ENCODE peak calls at places on chromosome 11, in five cellular contexts. R is activated CD8-positive, alpha-beta memory T cell treated with anti-CD3 and anti-CD28 coated beads for 1 hour; L is caudate nucleus; K is MV-4-11; P is activated CD8-positive, alpha-beta T cell treated with anti-CD3 and anti-CD28 coated beads, Interleukin-2, amount 10 ng/mL, durations not matched to agents 7 days and 5 days. B is an unnamed sample.

GRCh38 chr11:96214745-96215093 is 128.3 kb downstream of the MAML2 start:
- DNase-seq in P (no peak), K (no peak), L (no peak), R (no peak), B (no peak)

GRCh38 chr11:113271551-113272245 is 42.7 kb upstream of the TTC12 start:
- DNase-seq in K (no peak), P (no peak), L (no peak), R (no peak), B (no peak)

GRCh38 chr11:9038537-9038936 is 34.7 kb upstream of the NRIP3 start:
- DNase-seq in K (peak), P (no peak), L (no peak), R (no peak), B (peak)

GRCh38 chr11:23931443-23931842 is 565.4 kb upstream of the LUZP2 start:
- DNase-seq in K (no peak), P (no peak), L (no peak), R (no peak), B (no peak)

GRCh38 chr11:45485070-45485716 is 180.2 kb downstream of the CHST1 start:
- DNase-seq in L (no peak), K (no peak), R (no peak), P (no peak), B (no peak)

GRCh38 chr11:83007909-83008580 is 63.7 kb downstream of the RAB30 start:
- DNase-seq in R (no peak), K (no peak), L (peak), P (no peak), B (no peak)

GRCh38 chr11:113192121-113192925 is 122.1 kb upstream of the TTC12 start:
- DNase-seq in K (no peak), L (no peak), P (no peak), R (no peak), B (no peak)

GRCh38 chr11:102603091-102603490 is 22.0 kb downstream of the MMP20 start:
- DNase-seq in L (peak), K (no peak), P (no peak), R (no peak), B (no peak)

GRCh38 chr11:109865558-109866186 is 227.5 kb upstream of the ZC3H12C start:
- DNase-seq in L (peak), P (no peak), R (no peak), K (no peak), B (peak)

GRCh38 chr11:66718320-66718971 is 10.6 kb downstream of the SPTBN2 start:
- DNase-seq in K (no peak), L (no peak), P (no peak), R (no peak), B (no peak)

GRCh38 chr11:78420796-78421209 is 3.2 kb upstream of the GAB2 start:
- DNase-seq in R (no peak), L (no peak), P (peak), K (peak), B (peak)

GRCh38 chr11:34480339-34480738 is 33.3 kb downstream of the ELF5 start:
- DNase-seq in R (no peak), L (no peak), P (no peak), K (no peak), B (no peak)

GRCh38 chr11:4187055-4187988 is 92.7 kb downstream of the RRM1 start:
- DNase-seq in L (peak), R (peak), P (peak), K (peak), B (peak)

GRCh38 chr11:75924966-75925784 is 110.2 kb downstream of the UVRAG start:
- DNase-seq in P (no peak), K (no peak), L (no peak), R (no peak), B (no peak)

GRCh38 chr11:112539741-112540140 is 279.1 kb upstream of the PLET1 start:
- DNase-seq in P (no peak), K (no peak), L (no peak), R (no peak), B (no peak)

GRCh38 chr11:111808834-111809233 is 42.6 kb upstream of the PPP2R1B start:
- DNase-seq in R (no peak), L (no peak), K (no peak), P (no peak), B (no peak)

GRCh38 chr11:66546368-66546965 is at the start of gene ACTN3:
- DNase-seq in K (no peak), L (no peak), R (no peak), P (peak), B (no peak)

GRCh38 chr11:48182860-48183526 is 33.6 kb upstream of the OR4B1 start:
- DNase-seq in L (no peak), P (no peak), K (no peak), R (no peak), B (no peak)

GRCh38 chr11:99841885-99842284 is 821.1 kb downstream of the CNTN5 start:
- DNase-seq in K (no peak), P (no peak), L (no peak), R (no peak), B (no peak)

GRCh38 chr11:102623128-102623527 is 2.0 kb downstream of the MMP20 start:
- DNase-seq in R (no peak), P (no peak), L (no peak), K (no peak), B (no peak)

GRCh38 chr11:74371269-74372039 is 26.8 kb downstream of the PGM2L1 start:
- DNase-seq in P (no peak), L (no peak), R (no peak), K (no peak), B (no peak)

GRCh38 chr11:911031-911889 is 650 bp upstream of the CHID1 start:
- DNase-seq in P (peak), K (peak), L (no peak), R (peak), B (peak)

GRCh38 chr11:134142536-134142935 is 73.7 kb downstream of the JAM3 start:
- DNase-seq in R (no peak), K (no peak), P (no peak), L (no peak), B (no peak)

GRCh38 chr11:127996825-127997224 is 590.5 kb downstream of the ETS1 start:
- DNase-seq in P (no peak), K (no peak), L (no peak), R (no peak), B (no peak)

GRCh38 chr11:64605248-64605560 is 14.2 kb downstream of the SLC22A12 start:
- DNase-seq in K (no peak), P (no peak), R (no peak), L (no peak), B (peak)

GRCh38 chr11:13354335-13354734 is 76.7 kb downstream of the BMAL1 start:
- DNase-seq in K (no peak), P (no peak), L (no peak), R (no peak), B (peak)

GRCh38 chr11:47616726-47617416 is 22.7 kb upstream of the C1QTNF4 start:
- DNase-seq in K (peak), R (no peak), L (no peak), P (peak), B (peak)

GRCh38 chr11:24859801-24860300 is 363.0 kb downstream of the LUZP2 start:
- DNase-seq in P (no peak), K (no peak), L (no peak), R (no peak), B (no peak)

GRCh38 chr11:1702506-1702905 is 5.5 kb downstream of the KRTAP5-6 start:
- DNase-seq in L (no peak), P (no peak), R (no peak), K (no peak), B (no peak)

GRCh38 chr11:70931430-70931829 is 320.9 kb downstream of the SHANK2 start:
- DNase-seq in L (no peak), P (no peak), R (no peak), K (no peak), B (no peak)

GRCh38 chr11:128933481-128934178 is 9.0 kb downstream of the TP53AIP1 start:
- DNase-seq in L (no peak), P (no peak), R (no peak), K (no peak), B (peak)

GRCh38 chr11:44732564-44732963 is 5.8 kb downstream of the TSPAN18 start:
- DNase-seq in P (no peak), R (no peak), L (no peak), K (no peak), B (no peak)

GRCh38 chr11:94151903-94152677 is 23.4 kb downstream of the PANX1 start:
- DNase-seq in P (no peak), L (no peak), K (peak), R (no peak), B (peak)

B was measured in NB4.